ENCODE peak calls at places on chromosome 18, in eight cellular contexts. V is fibroblast of mammary gland, I is AG04449, U is choroid plexus epithelial cell, Z is prostate gland, B is psoas muscle, X is AG09309, T is fibroblast of pulmonary artery. Y is an unnamed sample.

GRCh38 chr18:13246121-13246520 is 27.6 kb downstream of the LDLRAD4 start:
- DNase-seq in V (no peak), I (no peak), U (no peak), Z (no peak), B (no peak), X (no peak), T (no peak), Y (no peak)

GRCh38 chr18:23684515-23685197 is 4.6 kb upstream of the LAMA3 start:
- DNase-seq in V (peak), I (no peak), U (peak), Z (peak), B (no peak), X (peak), T (peak), Y (peak)

GRCh38 chr18:46051731-46052461 is 20.2 kb downstream of the PSTPIP2 start:
- DNase-seq in V (peak), I (peak), U (peak), Z (peak), B (no peak), X (no peak), T (peak), Y (peak)

GRCh38 chr18:10454800-10455550 is 540 bp downstream of the APCDD1 start:
- DNase-seq in V (peak), I (no peak), U (no peak), Z (peak), B (no peak), X (no peak), T (no peak), Y (peak)

GRCh38 chr18:23784811-23785245 is 95.6 kb downstream of the LAMA3 start:
- DNase-seq in V (peak), I (peak), U (peak), Z (no peak), B (no peak), X (peak), T (peak), Y (peak)

GRCh38 chr18:39742015-39742466 is 2176.4 kb upstream of the CELF4 start:
- DNase-seq in V (no peak), I (no peak), U (no peak), Z (no peak), B (no peak), X (no peak), T (no peak), Y (peak)

GRCh38 chr18:9259148-9259547 is 75.4 kb upstream of the TWSG1 start:
- DNase-seq in V (no peak), I (no peak), U (no peak), Z (no peak), B (no peak), X (no peak), T (no peak), Y (no peak)

GRCh38 chr18:52348209-52348608 is 8.2 kb downstream of the DCC start:
- DNase-seq in V (no peak), I (no peak), U (peak), Z (no peak), B (no peak), X (no peak), T (peak), Y (no peak)

GRCh38 chr18:48578289-48578688 is 39.5 kb downstream of the CTIF start:
- DNase-seq in V (no peak), I (no peak), U (no peak), Z (no peak), B (no peak), X (no peak), T (no peak), Y (no peak)

GRCh38 chr18:5600376-5601071 is 56.7 kb upstream of the EPB41L3 start:
- DNase-seq in V (peak), I (no peak), U (peak), Z (no peak), B (no peak), X (no peak), T (peak), Y (peak)
- TF ChIP-seq CTCF in V (peak), I (no peak), U (peak), Z (peak), B (peak), X (peak), T (peak), Y (peak)

GRCh38 chr18:6773777-6774176 is 44.3 kb downstream of the ARHGAP28 start:
- DNase-seq in V (no peak), I (no peak), U (no peak), Z (no peak), B (no peak), X (no peak), T (no peak), Y (no peak)
- H3K4me3 ChIP-seq in V (no peak), I (no peak), U (no peak), Z (no peak), B (no peak), X (no peak), T (no peak), Y (no peak)

GRCh38 chr18:12165038-12165768 is 71.6 kb downstream of the ANKRD62 start:
- DNase-seq in V (no peak), I (no peak), U (no peak), Z (no peak), B (no peak), X (no peak), T (no peak), Y (no peak)
- TF ChIP-seq CTCF in V (no peak), I (no peak), U (no peak), Z (no peak), B (no peak), X (no peak), T (no peak), Y (no peak)

GRCh38 chr18:61891271-61891670 is 1.5 kb downstream of the RNF152 start:
- DNase-seq in V (no peak), I (no peak), U (no peak), Z (no peak), B (no peak), X (no peak), T (no peak), Y (peak)

GRCh38 chr18:61889541-61889940 is 3.3 kb downstream of the RNF152 start:
- DNase-seq in V (no peak), I (no peak), U (no peak), Z (no peak), B (no peak), X (no peak), T (no peak), Y (no peak)

GRCh38 chr18:61891874-61892273 is 933 bp downstream of the RNF152 start:
- DNase-seq in V (no peak), I (no peak), U (no peak), Z (no peak), B (no peak), X (no peak), T (no peak), Y (no peak)

GRCh38 chr18:61888622-61889021 is 4.2 kb downstream of the RNF152 start:
- DNase-seq in V (no peak), I (no peak), U (no peak), Z (no peak), B (no peak), X (no peak), T (no peak), Y (no peak)

DNA sequence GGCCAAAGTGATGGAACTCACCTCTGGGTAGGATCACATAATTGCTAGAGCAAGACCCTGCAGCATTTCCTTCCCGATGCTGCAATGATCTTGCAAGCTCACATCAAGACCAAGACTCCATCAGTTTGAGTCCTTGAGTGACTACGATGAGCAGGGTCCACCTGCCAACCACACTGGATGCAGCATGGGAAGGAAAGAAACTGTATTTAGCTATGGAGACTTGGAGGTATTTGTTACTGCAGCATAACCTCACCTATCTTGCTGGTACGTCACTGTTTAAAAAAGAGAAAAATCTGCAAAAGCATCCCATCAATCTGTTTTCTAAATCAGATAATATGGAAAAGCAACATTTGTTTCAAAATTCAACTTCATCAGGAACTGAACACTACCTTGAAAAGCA is 2.5 kb downstream of the RNF152 start:
- DNase-seq in V (no peak), I (no peak), U (no peak), Z (no peak), B (no peak), X (no peak), T (no peak), Y (no peak)
- H3K4me3 ChIP-seq in V (no peak), I (no peak), U (no peak), Z (no peak), B (no peak), X (no peak), T (no peak), Y (no peak)

GRCh38 chr18:63421514-63421913 is 762 bp downstream of the VPS4B start:
- DNase-seq in V (no peak), I (no peak), U (peak), Z (no peak), B (no peak), X (no peak), T (peak), Y (peak)

GRCh38 chr18:63422087-63422861 is at the start of gene VPS4B:
- DNase-seq in V (peak), I (peak), U (peak), Z (peak), B (peak), X (peak), T (peak), Y (peak)

GRCh38 chr18:63427566-63427965 is 5.3 kb upstream of the VPS4B start:
- DNase-seq in V (no peak), I (no peak), U (no peak), Z (no peak), B (no peak), X (no peak), T (no peak), Y (no peak)

GRCh38 chr18:63422862-63423304 is 607 bp upstream of the VPS4B start:
- DNase-seq in V (no peak), I (no peak), U (no peak), Z (no peak), B (no peak), X (no peak), T (no peak), Y (no peak)
- TF ChIP-seq CTCF in V (no peak), I (peak), U (no peak), Z (no peak), B (no peak), X (no peak), T (no peak), Y (no peak)

GRCh38 chr18:50820901-50821520 is 1.2 kb upstream of the MRO start:
- DNase-seq in V (no peak), I (no peak), U (no peak), Z (no peak), B (no peak), X (no peak), T (no peak), Y (no peak)

GRCh38 chr18:50819027-50819726 is 639 bp downstream of the MRO start:
- DNase-seq in V (peak), I (no peak), U (no peak), Z (peak), B (no peak), X (no peak), T (peak), Y (peak)

GRCh38 chr18:50816767-50817166 is 3.0 kb downstream of the MRO start:
- DNase-seq in V (no peak), I (no peak), U (no peak), Z (no peak), B (no peak), X (no peak), T (no peak), Y (no peak)

GRCh38 chr18:50819727-50820378 is at the start of gene MRO:
- DNase-seq in V (peak), I (peak), U (peak), Z (peak), B (peak), X (peak), T (peak), Y (peak)

GRCh38 chr18:50817898-50818250 is 1.9 kb downstream of the MRO start:
- DNase-seq in V (peak), I (peak), U (peak), Z (no peak), B (no peak), X (peak), T (peak), Y (peak)
- H3K4me3 ChIP-seq in V (no peak), I (no peak), U (no peak), Z (no peak), B (no peak), X (no peak), T (no peak), Y (no peak)

Y was measured in fibroblast of the aortic adventitia.